ENCODE peak calls at places on chromosome 17, in seven cellular contexts. One of them, this sample, is unnamed. For H3K9me3, the result is how much of the 10 kb centered on the place peaks cover.

GRCh38 chr17:1980665-1981250 is 44.4 kb downstream of the RTN4RL1 start:
- DNase-seq in T-helper 17 cell: no peak
- DNase-seq in lung: no peak
- DNase-seq in body of pancreas: no peak
- DNase-seq in heart left ventricle: no peak
- DNase-seq in PC-9: no peak
- DNase-seq in A549: no peak
- DNase-seq in this sample: no peak

GRCh38 chr17:68580236-68580903 is 20.8 kb downstream of the FAM20A start:
- DNase-seq in T-helper 17 cell: no peak
- DNase-seq in lung: peak
- DNase-seq in body of pancreas: no peak
- DNase-seq in heart left ventricle: no peak
- DNase-seq in PC-9: no peak
- DNase-seq in A549: no peak
- DNase-seq in this sample: no peak

GRCh38 chr17:78864117-78864516 is 23.5 kb upstream of the USP36 start:
- DNase-seq in T-helper 17 cell: no peak
- DNase-seq in lung: no peak
- DNase-seq in body of pancreas: no peak
- DNase-seq in heart left ventricle: no peak
- DNase-seq in PC-9: no peak
- DNase-seq in A549: no peak
- DNase-seq in this sample: no peak

GRCh38 chr17:78179372-78179771 is 7.5 kb downstream of the TK1 start:
- DNase-seq in T-helper 17 cell: no peak
- DNase-seq in lung: peak
- DNase-seq in body of pancreas: no peak
- DNase-seq in heart left ventricle: no peak
- DNase-seq in PC-9: peak
- DNase-seq in A549: no peak
- DNase-seq in this sample: no peak

GRCh38 chr17:63189082-63189481 is 223.0 kb downstream of the TANC2 start:
- DNase-seq in T-helper 17 cell: no peak
- DNase-seq in lung: no peak
- DNase-seq in body of pancreas: no peak
- DNase-seq in heart left ventricle: no peak
- DNase-seq in PC-9: no peak
- DNase-seq in A549: peak
- DNase-seq in this sample: no peak

GRCh38 chr17:7056386-7056785 is 12.5 kb upstream of the SLC16A11 start:
- DNase-seq in T-helper 17 cell: no peak
- DNase-seq in lung: no peak
- DNase-seq in body of pancreas: no peak
- DNase-seq in heart left ventricle: no peak
- DNase-seq in PC-9: peak
- DNase-seq in A549: no peak
- DNase-seq in this sample: no peak

GRCh38 chr17:64282753-64283080 is 19.7 kb upstream of the TEX2 start:
- DNase-seq in T-helper 17 cell: no peak
- DNase-seq in lung: no peak
- DNase-seq in body of pancreas: no peak
- DNase-seq in heart left ventricle: no peak
- DNase-seq in PC-9: no peak
- DNase-seq in A549: no peak
- DNase-seq in this sample: no peak

GRCh38 chr17:50554201-50554600 is 6.3 kb upstream of the CACNA1G start:
- DNase-seq in T-helper 17 cell: no peak
- DNase-seq in lung: no peak
- DNase-seq in body of pancreas: no peak
- DNase-seq in heart left ventricle: no peak
- DNase-seq in PC-9: no peak
- DNase-seq in A549: no peak
- DNase-seq in this sample: no peak

GRCh38 chr17:64240741-64241347 is 22.2 kb downstream of the TEX2 start:
- DNase-seq in T-helper 17 cell: no peak
- DNase-seq in lung: peak
- DNase-seq in body of pancreas: peak
- DNase-seq in heart left ventricle: peak
- DNase-seq in PC-9: no peak
- DNase-seq in A549: no peak
- DNase-seq in this sample: peak

GRCh38 chr17:40664582-40665333 is at the start of gene KRT222:
- DNase-seq in T-helper 17 cell: no peak
- DNase-seq in lung: no peak
- DNase-seq in body of pancreas: peak
- DNase-seq in heart left ventricle: no peak
- DNase-seq in PC-9: no peak
- DNase-seq in A549: no peak
- DNase-seq in this sample: no peak

GRCh38 chr17:5424909-5425308 is 4.9 kb downstream of the RPAIN start:
- DNase-seq in T-helper 17 cell: no peak
- DNase-seq in lung: no peak
- DNase-seq in body of pancreas: no peak
- DNase-seq in heart left ventricle: no peak
- DNase-seq in PC-9: no peak
- DNase-seq in A549: no peak
- DNase-seq in this sample: no peak

GRCh38 chr17:77842148-77842905 is 116.2 kb upstream of the TNRC6C start:
- DNase-seq in T-helper 17 cell: no peak
- DNase-seq in lung: no peak
- DNase-seq in body of pancreas: no peak
- DNase-seq in heart left ventricle: no peak
- DNase-seq in PC-9: no peak
- DNase-seq in A549: no peak
- DNase-seq in this sample: peak

GRCh38 chr17:45231481-45232116 is 9.9 kb downstream of the FMNL1 start:
- DNase-seq in T-helper 17 cell: no peak
- DNase-seq in lung: no peak
- DNase-seq in body of pancreas: peak
- DNase-seq in heart left ventricle: no peak
- DNase-seq in PC-9: no peak
- DNase-seq in A549: peak
- DNase-seq in this sample: peak

GRCh38 chr17:2853722-2854580 is 57.7 kb downstream of the RAP1GAP2 start:
- DNase-seq in T-helper 17 cell: no peak
- DNase-seq in lung: no peak
- DNase-seq in body of pancreas: peak
- DNase-seq in heart left ventricle: peak
- DNase-seq in PC-9: no peak
- DNase-seq in A549: peak
- DNase-seq in this sample: peak

GRCh38 chr17:15744091-15744676 is 12.1 kb downstream of the TBC1D26 start:
- DNase-seq in T-helper 17 cell: no peak
- DNase-seq in lung: no peak
- DNase-seq in body of pancreas: no peak
- DNase-seq in heart left ventricle: no peak
- DNase-seq in PC-9: no peak
- DNase-seq in A549: no peak
- DNase-seq in this sample: no peak

GRCh38 chr17:71679832-71680231 is 441.0 kb upstream of the SOX9 start:
- DNase-seq in T-helper 17 cell: no peak
- DNase-seq in lung: no peak
- DNase-seq in body of pancreas: no peak
- DNase-seq in heart left ventricle: no peak
- DNase-seq in PC-9: no peak
- DNase-seq in A549: no peak
- DNase-seq in this sample: no peak

GRCh38 chr17:58741121-58741625 is 14.5 kb upstream of the PPM1E start:
- DNase-seq in T-helper 17 cell: no peak
- DNase-seq in lung: no peak
- DNase-seq in body of pancreas: no peak
- DNase-seq in heart left ventricle: no peak
- DNase-seq in PC-9: peak
- DNase-seq in A549: peak
- DNase-seq in this sample: no peak

GRCh38 chr17:37261286-37261685 is 114.5 kb upstream of the C17orf78 start:
- DNase-seq in T-helper 17 cell: no peak
- DNase-seq in lung: no peak
- DNase-seq in body of pancreas: no peak
- DNase-seq in heart left ventricle: no peak
- DNase-seq in PC-9: no peak
- DNase-seq in A549: no peak
- DNase-seq in this sample: no peak

GRCh38 chr17:40121886-40122465 is at the start of gene MSL1:
- DNase-seq in T-helper 17 cell: peak
- DNase-seq in lung: peak
- DNase-seq in body of pancreas: peak
- DNase-seq in heart left ventricle: peak
- DNase-seq in PC-9: peak
- DNase-seq in A549: peak
- DNase-seq in this sample: peak

GRCh38 chr17:43568506-43569082 is 22.5 kb upstream of the ETV4 start:
- DNase-seq in T-helper 17 cell: no peak
- DNase-seq in lung: no peak
- DNase-seq in body of pancreas: no peak
- DNase-seq in heart left ventricle: no peak
- DNase-seq in PC-9: no peak
- DNase-seq in A549: no peak
- DNase-seq in this sample: no peak

GRCh38 chr17:50094243-50094752 is 853 bp upstream of the PDK2 start:
- DNase-seq in T-helper 17 cell: peak
- DNase-seq in lung: peak
- DNase-seq in body of pancreas: peak
- DNase-seq in heart left ventricle: peak
- DNase-seq in PC-9: peak
- DNase-seq in A549: peak
- DNase-seq in this sample: peak

DNA sequence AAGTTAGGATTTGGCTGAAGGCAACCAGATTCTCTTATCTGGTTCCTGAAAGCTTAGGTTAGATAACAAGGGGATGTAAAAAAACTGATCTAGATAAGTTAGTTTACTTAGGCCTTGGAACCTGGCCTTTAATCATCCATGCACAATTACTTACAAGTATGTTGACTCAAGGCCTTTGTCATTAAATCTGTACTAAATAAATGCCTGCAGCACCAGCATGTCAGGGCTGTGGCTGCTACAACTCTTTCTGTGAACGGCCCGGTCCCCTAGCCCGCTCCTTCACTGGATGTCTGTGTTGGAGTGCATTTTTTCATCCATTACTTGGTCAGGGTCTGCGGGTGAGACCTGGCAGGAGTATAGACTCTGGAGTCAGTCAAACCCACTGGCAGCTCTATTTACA is 48.4 kb upstream of the ALDH3A1 start:
- DNase-seq in T-helper 17 cell: no peak
- DNase-seq in lung: no peak
- DNase-seq in body of pancreas: no peak
- DNase-seq in heart left ventricle: no peak
- DNase-seq in PC-9: no peak
- DNase-seq in A549: no peak
- DNase-seq in this sample: no peak
- H3K9me3 ChIP-seq in T-helper 17 cell: under half
- H3K9me3 ChIP-seq in lung: under half
- H3K9me3 ChIP-seq in body of pancreas: under half
- H3K9me3 ChIP-seq in heart left ventricle: under half
- H3K9me3 ChIP-seq in PC-9: under half
- H3K9me3 ChIP-seq in A549: under half
- H3K9me3 ChIP-seq in this sample: under half

GRCh38 chr17:69690531-69690930 is 276.0 kb downstream of the MAP2K6 start:
- DNase-seq in T-helper 17 cell: no peak
- DNase-seq in lung: no peak
- DNase-seq in body of pancreas: no peak
- DNase-seq in heart left ventricle: no peak
- DNase-seq in PC-9: no peak
- DNase-seq in A549: no peak
- DNase-seq in this sample: no peak
- H3K9me3 ChIP-seq in T-helper 17 cell: under half
- H3K9me3 ChIP-seq in lung: under half
- H3K9me3 ChIP-seq in body of pancreas: under half
- H3K9me3 ChIP-seq in heart left ventricle: under half
- H3K9me3 ChIP-seq in PC-9: under half
- H3K9me3 ChIP-seq in A549: under half
- H3K9me3 ChIP-seq in this sample: under half

DNA sequence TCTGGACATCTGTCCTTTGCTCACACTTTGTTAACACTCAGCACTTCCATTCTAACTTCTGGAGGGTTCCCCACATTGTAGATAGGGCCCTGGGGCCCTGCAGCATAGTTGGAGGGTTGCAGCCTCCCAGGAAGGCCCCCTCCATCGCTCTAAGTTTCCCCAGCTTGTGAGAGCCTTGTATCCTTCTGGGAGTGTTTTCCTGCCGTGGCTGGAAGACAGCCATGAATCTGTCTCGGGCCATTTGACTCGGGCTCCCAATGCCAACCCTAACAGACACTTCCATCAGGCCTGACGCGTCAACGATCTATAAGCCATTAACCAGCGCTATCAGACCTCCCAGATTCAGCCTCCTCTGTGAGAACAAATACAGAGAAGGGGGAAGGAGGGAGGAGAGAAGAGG is 263.7 kb upstream of the RPL38 start:
- DNase-seq in T-helper 17 cell: no peak
- DNase-seq in lung: peak
- DNase-seq in body of pancreas: no peak
- DNase-seq in heart left ventricle: no peak
- DNase-seq in PC-9: no peak
- DNase-seq in A549: no peak
- DNase-seq in this sample: no peak
- H3K9me3 ChIP-seq in T-helper 17 cell: under half
- H3K9me3 ChIP-seq in lung: under half
- H3K9me3 ChIP-seq in body of pancreas: under half
- H3K9me3 ChIP-seq in heart left ventricle: under half
- H3K9me3 ChIP-seq in PC-9: under half
- H3K9me3 ChIP-seq in A549: under half
- H3K9me3 ChIP-seq in this sample: under half

GRCh38 chr17:83203472-83204221 is 124.2 kb downstream of the METRNL start:
- DNase-seq in T-helper 17 cell: peak
- DNase-seq in lung: no peak
- DNase-seq in body of pancreas: peak
- DNase-seq in heart left ventricle: peak
- DNase-seq in PC-9: no peak
- DNase-seq in A549: no peak
- DNase-seq in this sample: peak

GRCh38 chr17:83201206-83202001 is 122.0 kb downstream of the METRNL start:
- DNase-seq in T-helper 17 cell: peak
- DNase-seq in lung: no peak
- DNase-seq in body of pancreas: peak
- DNase-seq in heart left ventricle: peak
- DNase-seq in PC-9: no peak
- DNase-seq in A549: no peak
- DNase-seq in this sample: peak

GRCh38 chr17:83204230-83204725 is 124.9 kb downstream of the METRNL start:
- DNase-seq in T-helper 17 cell: peak
- DNase-seq in lung: no peak
- DNase-seq in body of pancreas: peak
- DNase-seq in heart left ventricle: no peak
- DNase-seq in PC-9: no peak
- DNase-seq in A549: no peak
- DNase-seq in this sample: no peak

GRCh38 chr17:83202002-83203000 is 122.9 kb downstream of the METRNL start:
- DNase-seq in T-helper 17 cell: peak
- DNase-seq in lung: no peak
- DNase-seq in body of pancreas: peak
- DNase-seq in heart left ventricle: peak
- DNase-seq in PC-9: no peak
- DNase-seq in A549: no peak
- DNase-seq in this sample: peak

DNA sequence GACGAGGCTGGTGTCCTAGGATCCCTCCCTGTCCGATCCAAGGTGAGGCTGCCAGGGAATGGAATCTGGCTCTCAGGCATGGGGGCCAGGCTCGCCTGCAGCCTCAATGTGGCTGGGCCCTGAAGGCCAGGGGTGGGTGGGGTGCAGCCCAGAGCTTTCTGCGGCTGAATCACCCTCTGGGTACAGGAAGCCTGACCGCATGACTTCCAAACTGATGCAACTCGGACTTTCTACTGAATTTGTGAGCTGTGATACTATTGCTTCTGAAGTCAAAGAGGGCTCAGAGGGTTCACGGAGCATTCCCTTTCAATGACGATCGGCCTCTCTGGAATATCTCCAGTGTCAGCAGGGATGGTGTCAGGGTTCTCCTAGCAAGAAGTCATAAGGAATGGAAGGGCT is 123.7 kb downstream of the METRNL start:
- DNase-seq in T-helper 17 cell: peak
- DNase-seq in lung: peak
- DNase-seq in body of pancreas: peak
- DNase-seq in heart left ventricle: peak
- DNase-seq in PC-9: no peak
- DNase-seq in A549: no peak
- DNase-seq in this sample: peak
- H3K9me3 ChIP-seq in T-helper 17 cell: under half
- H3K9me3 ChIP-seq in lung: under half
- H3K9me3 ChIP-seq in body of pancreas: under half
- H3K9me3 ChIP-seq in heart left ventricle: under half
- H3K9me3 ChIP-seq in PC-9: under half
- H3K9me3 ChIP-seq in A549: under half
- H3K9me3 ChIP-seq in this sample: under half